ENCODE peak calls at places on chromosomes 7 and 10, in seven cellular contexts. F is brain microvascular endothelial cell, L is sigmoid colon, T is BJ, P is cardiac fibroblast, B is GM12878, S is fibroblast of lung. H is an unnamed sample.

GRCh38 chr7:123114288-123114687 is 85.5 kb downstream of the SLC13A1 start:
- DNase-seq in T (no peak), F (no peak), B (no peak), P (no peak), S (no peak), L (no peak), H (no peak)

GRCh38 chr10:92848441-92849233 is at the start of gene EXOC6:
- DNase-seq in T (no peak), P (peak; percentile 79), B (peak; percentile 20), L (peak; percentile 88), F (peak; percentile 48), S (peak; percentile 77), H (peak; percentile 94)

GRCh38 chr10:108358912-108359311 is 1194.4 kb upstream of the SORCS1 start:
- DNase-seq in B (peak; percentile 13), S (peak; percentile 96), T (peak; percentile 61), F (peak; percentile 66), P (peak; percentile 88), L (no peak), H (peak; percentile 61)

GRCh38 chr10:93461124-93461806 is 20.9 kb downstream of the MYOF start:
- DNase-seq in P (peak; percentile 57), F (no peak), T (no peak), L (peak; percentile 26), B (no peak), S (peak; percentile 96), H (no peak)

GRCh38 chr10:14585287-14586193 is 189.2 kb downstream of the FAM107B start:
- DNase-seq in F (no peak), T (no peak), L (no peak), P (no peak), S (no peak), B (no peak), H (no peak)

GRCh38 chr10:7438196-7438986 is 27.6 kb upstream of the SFMBT2 start:
- DNase-seq in P (no peak), B (no peak), T (no peak), S (no peak), L (no peak), F (no peak), H (no peak)

GRCh38 chr7:80182630-80183276 is 48.1 kb downstream of the GNAI1 start:
- DNase-seq in F (no peak), L (no peak), T (no peak), S (no peak), B (no peak), P (peak; percentile 53), H (no peak)

GRCh38 chr7:159144756-159145543 is at the start of gene VIPR2:
- DNase-seq in B (no peak), P (no peak), T (no peak), S (no peak), L (peak; percentile 88), F (no peak), H (no peak)

GRCh38 chr10:51397695-51398094 is 301.7 kb downstream of the CSTF2T start:
- DNase-seq in P (peak; percentile 89), S (peak; percentile 84), L (peak; percentile 73), T (peak; percentile 46), B (no peak), F (peak; percentile 53), H (no peak)

GRCh38 chr10:31836569-31837406 is 91.8 kb downstream of the ARHGAP12 start:
- DNase-seq in L (no peak), S (peak; percentile 34), P (peak; percentile 64), T (no peak), F (peak; percentile 40), B (no peak), H (peak; percentile 73)

GRCh38 chr7:26102176-26102575 is 49.8 kb upstream of the NFE2L3 start:
- DNase-seq in S (no peak), T (no peak), F (no peak), B (no peak), P (no peak), L (no peak), H (no peak)

GRCh38 chr7:88912852-88913251 is 117.3 kb upstream of the TEX47 start:
- DNase-seq in B (no peak), L (no peak), T (no peak), S (no peak), F (no peak), P (no peak), H (no peak)

GRCh38 chr10:59387951-59388431 is 25.6 kb upstream of the FAM13C start:
- DNase-seq in T (peak; percentile 79), F (peak; percentile 94), L (no peak), S (peak; percentile 99), P (peak; percentile 96), B (no peak), H (no peak)

GRCh38 chr10:70074971-70075370 is 22.3 kb downstream of the MACROH2A2 start:
- DNase-seq in T (no peak), F (no peak), B (no peak), L (no peak), P (no peak), S (no peak), H (no peak)

GRCh38 chr10:79079490-79080355 is 11.0 kb downstream of the ZMIZ1 start:
- DNase-seq in T (no peak), F (peak; percentile 56), P (peak; percentile 65), L (peak; percentile 83), B (no peak), S (peak; percentile 78), H (no peak)

GRCh38 chr10:132562177-132562915 is 24.8 kb downstream of the INPP5A start:
- DNase-seq in S (no peak), B (no peak), L (peak; percentile 59), P (no peak), T (no peak), F (no peak), H (no peak)

GRCh38 chr10:72834183-72834825 is 59.2 kb upstream of the OIT3 start:
- DNase-seq in L (peak; percentile 74), B (peak; percentile 28), S (peak; percentile 62), F (peak; percentile 55), T (peak; percentile 4), P (peak; percentile 88), H (peak; percentile 76)

GRCh38 chr10:3363316-3364070 is 190.9 kb upstream of the PITRM1 start:
- DNase-seq in L (no peak), T (no peak), P (no peak), S (no peak), B (no peak), F (no peak), H (no peak)

GRCh38 chr10:33406596-33406995 is 72.1 kb upstream of the NRP1 start:
- DNase-seq in L (no peak), S (no peak), B (no peak), P (no peak), F (no peak), T (no peak), H (no peak)

DNA sequence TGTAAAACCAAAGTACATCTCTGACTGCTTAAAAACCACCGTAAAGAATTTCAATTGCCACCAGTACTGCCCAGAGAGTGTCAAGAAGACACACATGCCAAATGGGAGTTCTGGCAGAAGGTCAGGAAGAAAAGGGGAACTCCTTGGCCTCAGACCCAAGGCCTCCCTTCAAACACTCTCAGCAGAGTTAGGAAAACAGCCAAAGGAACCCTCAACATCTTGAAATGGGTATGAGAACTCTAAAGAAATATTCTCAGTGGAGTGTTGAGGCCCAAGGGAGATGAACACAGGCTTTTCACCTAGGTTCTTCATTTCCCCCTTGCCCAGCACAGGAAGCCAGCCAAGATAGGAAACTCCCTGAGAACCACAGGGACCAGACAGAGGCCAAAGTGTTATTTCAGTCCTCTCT is 96.1 kb upstream of the ASAH2 start:
- DNase-seq in B (peak; percentile 89), L (no peak), T (no peak), F (no peak), P (peak; percentile 24), S (no peak), H (peak; percentile 85)
- H3K4me3 ChIP-seq in B (no peak overlapping the region), L (no peak overlapping the region), T (no peak overlapping the region), F (no peak overlapping the region), P (no peak overlapping the region), S (no peak overlapping the region), H (no peak overlapping the region)

DNA sequence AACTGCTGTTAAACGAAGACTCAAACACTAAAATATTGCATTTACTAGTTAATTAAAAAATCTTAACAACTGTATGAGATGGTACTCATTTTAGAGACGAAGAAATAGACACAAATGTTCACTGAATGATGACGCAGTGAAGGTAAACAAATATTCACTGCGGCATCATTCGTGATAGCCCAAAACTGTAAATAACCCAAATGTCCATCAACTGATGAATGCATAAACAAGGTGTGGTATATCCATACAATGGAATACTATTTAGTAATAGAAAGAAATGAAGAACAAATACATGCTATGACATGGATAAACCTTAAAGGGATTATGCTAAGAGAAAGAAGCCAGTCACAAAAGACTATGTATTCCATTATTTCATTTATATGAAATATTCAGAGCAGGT is 51.4 kb downstream of the CDK6 start:
- DNase-seq in F (no peak), L (no peak), B (no peak), T (no peak), P (no peak), S (no peak), H (no peak)
- H3K4me3 ChIP-seq in F (no peak overlapping the region), L (no peak overlapping the region), B (no peak overlapping the region), T (no peak overlapping the region), P (no peak overlapping the region), S (no peak overlapping the region), H (no peak overlapping the region)

GRCh38 chr7:17305387-17306171 is 7.1 kb downstream of the AHR start:
- DNase-seq in P (no peak), L (no peak), T (no peak), S (no peak), B (no peak), F (no peak), H (no peak)

GRCh38 chr7:17307558-17307957 is 9.1 kb downstream of the AHR start:
- DNase-seq in F (no peak), L (no peak), T (no peak), S (no peak), B (no peak), P (no peak), H (no peak)

GRCh38 chr7:17302575-17303142 is 4.2 kb downstream of the AHR start:
- DNase-seq in T (no peak), L (no peak), B (peak; percentile 40), F (no peak), P (peak; percentile 45), S (peak; percentile 30), H (peak; percentile 68)

GRCh38 chr7:17307033-17307432 is 8.6 kb downstream of the AHR start:
- DNase-seq in B (no peak), P (peak; percentile 51), F (no peak), L (no peak), T (no peak), S (no peak), H (no peak)

GRCh38 chr7:17304926-17305325 is 6.5 kb downstream of the AHR start:
- DNase-seq in F (peak; percentile 88), S (peak; percentile 87), B (no peak), T (no peak), L (no peak), P (peak; percentile 95), H (peak; percentile 50)
- H3K4me3 ChIP-seq in F (no peak overlapping the region), S (no peak overlapping the region), B (no peak overlapping the region), T (no peak overlapping the region), L (peak overlapping the region; percentile 11), P (no peak overlapping the region), H (no peak overlapping the region)

DNA sequence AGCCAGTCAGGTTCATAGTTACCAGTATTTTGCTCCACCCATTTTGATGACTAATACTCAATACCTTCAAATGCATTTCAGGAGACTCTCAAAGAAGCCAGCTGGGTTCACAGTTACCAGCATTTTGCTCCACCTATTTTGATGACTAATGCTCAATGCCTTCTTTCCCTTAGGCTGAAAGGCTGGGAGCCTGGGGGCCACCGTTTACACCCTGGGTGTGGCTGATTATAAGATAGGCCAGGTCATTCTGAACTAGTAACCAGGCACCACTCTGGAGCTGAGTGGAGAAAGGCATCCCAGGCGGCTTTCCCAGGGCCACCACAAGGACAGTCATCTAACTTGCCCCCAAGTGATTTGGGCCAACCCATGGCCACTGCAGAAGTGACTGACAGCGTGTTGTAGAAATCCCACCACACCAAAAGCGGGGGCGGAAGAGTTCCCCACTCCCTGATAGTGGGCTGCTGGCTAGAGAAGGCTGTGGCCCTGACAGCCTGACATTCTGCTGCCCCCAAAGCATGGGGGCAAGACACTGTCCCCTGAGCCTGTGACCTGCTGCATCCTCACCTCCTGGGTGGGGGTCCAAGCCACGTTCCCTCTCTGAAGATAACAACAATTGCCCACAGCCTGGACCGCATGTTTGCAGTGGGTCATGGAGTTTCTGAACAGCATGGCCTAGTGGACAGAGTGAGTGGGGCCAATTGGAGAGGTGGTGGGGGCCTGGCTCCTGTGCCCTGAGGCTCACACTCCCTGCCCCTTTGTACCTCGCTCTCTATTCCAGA is 23.0 kb upstream of the ZNF488 start:
- DNase-seq in P (peak; percentile 79), F (peak; percentile 66), S (peak; percentile 88), B (no peak), T (peak; percentile 66), L (no peak), H (no peak)
- H3K4me3 ChIP-seq in P (no peak overlapping the region), F (no peak overlapping the region), S (no peak overlapping the region), B (no peak overlapping the region), T (no peak overlapping the region), L (no peak overlapping the region), H (no peak overlapping the region)

H was measured in GM12865.